ENCODE peak calls at places on chromosome 4, in nine cellular contexts. R, C, W, I, J, F, V, N and M are unnamed samples.

GRCh38 chr4:128649575-128650205 is 159.8 kb upstream of the JADE1 start:
- DNase-seq in I (no peak), F (no peak), N (peak; percentile 33), J (no peak), R (no peak), V (peak; percentile 46), W (no peak), C (peak; percentile 67), M (no peak)

GRCh38 chr4:86935833-86936721 is 1.3 kb downstream of the AFF1 start:
- DNase-seq in C (peak; percentile 70), N (peak; percentile 87), F (peak; percentile 52), W (no peak), I (peak; percentile 87), R (peak; percentile 76), V (peak; percentile 63), J (peak; percentile 91), M (peak; percentile 78)

GRCh38 chr4:42492977-42493376 is 95.7 kb downstream of the SHISA3 start:
- DNase-seq in J (no peak), I (no peak), C (no peak), R (no peak), N (peak; percentile 24), W (no peak), V (no peak), F (no peak), M (no peak)

GRCh38 chr4:93409035-93409434 is 419.5 kb upstream of the ATOH1 start:
- DNase-seq in F (no peak), J (no peak), N (no peak), W (no peak), V (no peak), I (no peak), C (no peak), R (no peak), M (no peak)

GRCh38 chr4:16253127-16253960 is 27.1 kb upstream of the TAPT1 start:
- DNase-seq in N (no peak), V (peak; percentile 81), J (peak; percentile 59), W (no peak), R (no peak), F (no peak), C (peak; percentile 91), I (no peak), M (no peak)

GRCh38 chr4:13484045-13484748 is at the start of gene RAB28:
- DNase-seq in F (peak; percentile 93), J (peak; percentile 78), I (peak; percentile 99), W (peak; percentile 96), R (peak; percentile 97), N (peak; percentile 96), C (peak; percentile 92), V (peak; percentile 95), M (peak; percentile 90)

GRCh38 chr4:74623041-74623440 is 171.3 kb downstream of the BTC start:
- DNase-seq in R (no peak), J (no peak), C (peak; percentile 72), W (no peak), I (no peak), N (peak; percentile 16), F (no peak), V (peak; percentile 85), M (no peak)

GRCh38 chr4:164188236-164188635 is 565.7 kb upstream of the SMIM31 start:
- DNase-seq in R (no peak), J (no peak), C (no peak), F (no peak), N (no peak), W (no peak), V (no peak), I (peak; percentile 64), M (no peak)

GRCh38 chr4:180031330-180031729 is 2211.9 kb upstream of the TENM3 start:
- DNase-seq in F (no peak), C (no peak), V (no peak), R (no peak), J (no peak), W (no peak), I (no peak), N (no peak), M (no peak)

DNA sequence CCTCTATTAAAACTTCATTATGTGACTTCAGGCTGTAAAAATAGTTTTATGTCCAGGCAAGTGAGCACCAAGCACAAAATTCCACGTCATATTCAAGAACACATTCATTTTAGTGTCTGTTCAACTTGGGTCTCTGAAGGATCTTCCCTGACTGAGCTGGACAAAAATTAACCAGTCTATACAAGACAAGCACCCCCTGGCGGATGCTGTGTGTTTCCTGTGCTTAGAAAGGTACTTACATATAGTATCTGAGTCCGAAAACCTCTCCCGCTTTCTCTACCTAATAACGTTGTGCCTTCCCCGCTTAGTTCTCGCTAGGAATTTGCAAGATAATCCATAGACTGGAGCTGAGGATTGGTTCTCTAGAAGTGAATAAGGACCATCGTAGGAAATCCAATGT is 2214.5 kb upstream of the TENM3 start:
- DNase-seq in V (peak; percentile 61), C (no peak), F (no peak), J (no peak), I (no peak), W (peak; percentile 20), N (peak; percentile 23), R (peak; percentile 41), M (no peak)
- TF ChIP-seq CTCF in V (peak; percentile 51), C (no peak), F (no peak), J (no peak), I (no peak), W (peak; percentile 37), N (peak; percentile 16), R (no peak), M (no peak)

GRCh38 chr4:22356996-22357596 is 158.8 kb downstream of the ADGRA3 start:
- DNase-seq in V (peak; percentile 46), J (no peak), W (no peak), F (no peak), I (no peak), N (no peak), R (no peak), C (peak; percentile 61), M (no peak)
- TF ChIP-seq CTCF in V (peak; percentile 53), J (no peak), W (peak; percentile 59), F (no peak), I (no peak), N (peak; percentile 28), R (no peak), C (peak; percentile 66), M (no peak)

DNA sequence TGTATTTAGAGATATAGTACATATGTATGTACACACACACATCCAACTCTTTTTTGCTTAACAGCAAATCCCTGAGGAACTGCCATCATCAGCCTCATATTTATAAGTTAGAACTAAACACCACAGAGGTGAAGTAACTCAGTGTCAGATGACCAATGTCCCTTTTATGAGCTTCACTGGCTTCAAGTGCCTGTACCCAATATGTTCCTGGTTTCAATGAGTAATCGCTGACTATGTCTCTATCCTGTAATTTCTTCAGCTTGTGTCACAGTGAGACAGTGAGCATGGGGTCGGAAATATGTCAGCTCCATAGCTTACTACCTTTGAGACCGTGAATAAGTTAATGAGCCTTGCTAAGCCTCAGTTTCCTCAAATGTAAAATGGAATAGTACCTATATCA is 136.2 kb upstream of the RASGEF1B start:
- DNase-seq in J (no peak), V (no peak), I (no peak), R (no peak), F (no peak), N (no peak), C (peak; percentile 32), W (no peak), M (peak; percentile 54)
- TF ChIP-seq CTCF in J (no peak), V (no peak), I (no peak), R (no peak), F (no peak), N (no peak), C (no peak), W (no peak), M (no peak)

GRCh38 chr4:53997901-53998300 is 66.5 kb downstream of the CHIC2 start:
- DNase-seq in F (no peak), W (no peak), J (no peak), I (no peak), C (no peak), R (no peak), N (no peak), V (no peak), M (no peak)
- TF ChIP-seq CTCF in F (no peak), W (no peak), J (no peak), I (no peak), C (no peak), R (no peak), N (no peak), V (no peak), M (no peak)

GRCh38 chr4:113394108-113394729 is 344.8 kb downstream of the ANK2 start:
- DNase-seq in V (no peak), C (no peak), W (no peak), N (no peak), J (no peak), F (no peak), R (no peak), I (no peak), M (no peak)
- TF ChIP-seq CTCF in V (no peak), C (no peak), W (no peak), N (no peak), J (no peak), F (no peak), R (no peak), I (no peak), M (no peak)

DNA sequence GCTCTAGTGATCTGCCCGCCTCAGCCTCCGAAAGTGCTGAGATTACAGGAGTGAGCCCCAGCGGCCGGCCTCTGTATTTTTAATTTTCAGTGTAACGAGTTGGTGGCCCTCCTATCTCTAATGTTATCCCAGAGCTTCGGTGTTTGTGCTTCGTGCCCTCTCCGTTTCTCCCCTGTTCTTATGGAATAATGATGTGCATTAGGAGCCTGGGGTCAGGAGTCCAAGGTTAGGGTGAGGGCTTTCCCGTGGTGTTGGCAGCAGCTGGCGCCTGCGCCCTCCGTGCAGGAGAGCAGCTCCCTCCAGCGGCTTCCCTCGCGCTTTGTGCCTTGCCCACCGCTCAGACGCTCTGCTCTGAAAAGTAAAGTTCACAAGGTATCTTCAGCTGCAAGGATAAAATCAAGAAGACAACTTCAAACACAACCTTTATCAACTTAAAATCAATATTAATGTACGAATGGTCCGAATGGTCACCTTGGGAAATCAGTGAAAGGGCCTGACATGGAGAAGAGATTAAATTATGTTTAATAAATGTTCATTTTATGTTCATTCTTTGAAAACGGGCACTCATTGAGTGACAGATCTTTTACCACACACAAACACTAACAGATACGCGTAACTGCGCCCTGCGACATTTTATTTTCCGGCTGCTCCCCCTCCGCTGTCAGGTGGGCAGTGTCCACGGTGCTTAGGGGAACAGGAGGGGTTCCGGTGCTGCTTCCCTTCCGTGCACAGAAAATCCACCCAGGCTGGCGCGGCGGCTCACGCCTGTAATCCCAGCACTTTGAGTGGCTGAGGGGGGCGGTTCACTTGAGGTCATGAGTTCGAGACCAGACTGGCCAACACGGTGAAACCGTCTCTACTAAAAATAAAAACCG is 62.4 kb downstream of the TRAPPC11 start:
- DNase-seq in R (peak; percentile 76), F (peak; percentile 34), J (no peak), W (no peak), N (peak; percentile 83), V (peak; percentile 60), I (peak; percentile 90), C (peak; percentile 63), M (peak; percentile 61)
- TF ChIP-seq CTCF in R (peak; percentile 20), F (peak; percentile 35), J (no peak), W (peak; percentile 35), N (peak; percentile 35), V (peak; percentile 74), I (peak; percentile 45), C (peak; percentile 56), M (peak; percentile 52)

DNA sequence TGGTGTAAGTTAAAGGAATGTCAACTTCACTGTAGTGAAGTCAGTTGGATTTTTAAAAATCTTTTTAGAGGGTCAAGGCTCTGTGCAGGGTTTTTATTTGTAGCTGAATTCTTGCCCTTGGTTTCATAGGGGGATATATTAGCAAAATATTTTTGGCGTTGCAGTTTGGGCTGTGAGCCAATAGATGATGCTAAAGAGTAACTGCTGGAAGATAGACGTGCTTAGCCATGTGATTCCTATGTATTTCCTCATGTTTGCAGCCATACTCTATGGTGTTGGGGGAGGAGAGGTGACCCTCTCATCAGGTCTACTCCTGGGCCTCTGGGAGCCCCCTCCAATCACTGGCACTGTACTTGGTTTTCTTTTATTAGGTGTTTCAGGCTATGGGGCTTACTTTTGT is 246.7 kb upstream of the ARHGAP24 start:
- DNase-seq in W (no peak), C (no peak), R (no peak), N (no peak), I (no peak), F (no peak), V (no peak), J (no peak), M (no peak)
- TF ChIP-seq CTCF in W (no peak), C (no peak), R (no peak), N (no peak), I (no peak), F (no peak), V (no peak), J (no peak), M (no peak)